ENCODE peak calls at places on chromosomes 12 and 14, in six cellular contexts. Q, G, T, Z, M and P are unnamed samples. For H3K4me1, the result is how much of the 10 kb centered on the place peaks cover.

GRCh38 chr12:49296836-49297694 is 2.1 kb downstream of the PRPH start:
- DNase-seq in Q (peak), G (no peak), T (peak), Z (peak), M (no peak), P (no peak)

GRCh38 chr12:24814379-24815086 is 134.4 kb downstream of the BCAT1 start:
- DNase-seq in Q (no peak), G (no peak), T (no peak), Z (no peak), M (no peak), P (no peak)

GRCh38 chr14:71142375-71143038 is 235.2 kb downstream of the PCNX1 start:
- DNase-seq in Q (peak), G (no peak), T (no peak), Z (no peak), M (no peak), P (no peak)

GRCh38 chr12:57213763-57214397 is 2.7 kb upstream of the NXPH4 start:
- DNase-seq in Q (no peak), G (no peak), T (no peak), Z (no peak), M (no peak), P (no peak)

GRCh38 chr14:86091811-86092210 is 561.9 kb downstream of the FLRT2 start:
- DNase-seq in Q (peak), G (no peak), T (no peak), Z (no peak), M (no peak), P (no peak)

GRCh38 chr12:110371408-110372055 is 32.0 kb downstream of the ANAPC7 start:
- DNase-seq in Q (no peak), G (peak), T (no peak), Z (peak), M (no peak), P (no peak)

GRCh38 chr12:93358058-93358457 is 19.7 kb upstream of the NUDT4 start:
- DNase-seq in Q (no peak), G (no peak), T (no peak), Z (no peak), M (no peak), P (no peak)

GRCh38 chr14:58138065-58138718 is 13.8 kb downstream of the ARMH4 start:
- DNase-seq in Q (no peak), G (no peak), T (no peak), Z (no peak), M (no peak), P (no peak)

GRCh38 chr14:61703342-61704129 is 8.2 kb downstream of the HIF1A start:
- DNase-seq in Q (peak), G (no peak), T (no peak), Z (no peak), M (no peak), P (no peak)

GRCh38 chr14:61704554-61704953 is 9.2 kb downstream of the HIF1A start:
- DNase-seq in Q (peak), G (no peak), T (no peak), Z (no peak), M (no peak), P (no peak)

GRCh38 chr14:61706096-61706690 is 10.9 kb downstream of the HIF1A start:
- DNase-seq in Q (peak), G (no peak), T (no peak), Z (no peak), M (no peak), P (no peak)

GRCh38 chr14:61701946-61702345 is 6.6 kb downstream of the HIF1A start:
- DNase-seq in Q (peak), G (no peak), T (no peak), Z (no peak), M (no peak), P (no peak)

DNA sequence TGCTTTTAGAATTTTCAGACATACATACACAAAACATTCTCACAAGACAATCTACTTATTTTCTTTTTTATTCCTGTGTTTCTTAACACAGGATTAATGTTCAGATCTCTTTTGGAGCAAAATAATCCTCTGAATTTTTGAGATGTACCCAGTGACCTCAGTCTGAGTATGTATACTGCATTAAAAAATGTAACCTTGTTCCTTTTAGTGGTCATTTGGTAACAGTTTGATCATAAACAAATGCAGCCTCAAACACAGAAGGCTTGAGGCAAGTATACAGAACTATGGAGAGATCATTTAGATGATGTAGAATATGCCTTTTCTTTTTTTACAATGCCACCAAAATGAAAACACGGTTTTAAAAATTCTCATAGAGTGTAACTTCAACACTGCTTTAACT is 9.7 kb downstream of the HIF1A start:
- DNase-seq in Q (peak), G (no peak), T (no peak), Z (no peak), M (no peak), P (no peak)
- H3K4me3 ChIP-seq in Q (peak), G (no peak), T (no peak), Z (no peak), M (no peak), P (no peak)

DNA sequence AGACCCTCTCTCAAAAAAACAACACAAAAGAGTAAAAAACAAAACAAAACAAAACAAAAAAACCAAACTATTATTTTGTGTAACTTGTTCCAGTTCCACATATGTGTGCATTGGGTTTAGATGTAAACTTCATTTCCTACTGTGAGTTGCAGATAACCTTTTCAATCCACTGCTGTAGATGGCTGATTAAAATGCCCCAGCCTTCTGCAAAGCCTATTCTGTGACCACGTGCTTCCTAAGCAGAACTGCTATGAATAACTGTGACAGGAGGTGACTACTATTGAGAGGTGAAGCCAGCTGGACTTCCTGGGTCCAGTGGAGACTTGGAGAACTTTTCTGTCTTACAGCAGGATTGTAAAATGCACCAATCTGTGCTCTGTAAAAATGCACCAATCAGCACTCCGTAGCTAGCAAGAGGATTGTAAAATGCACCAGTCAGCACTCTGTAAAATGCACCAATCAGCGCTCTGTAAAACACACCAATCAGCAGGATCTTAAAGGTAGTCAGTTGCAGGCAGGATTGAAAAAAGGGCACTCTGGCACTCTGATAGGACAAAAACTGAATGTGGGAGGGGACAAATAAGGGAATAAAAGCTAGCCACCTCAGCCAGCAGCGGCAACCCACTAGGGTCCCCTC is 10.3 kb upstream of the ELK3 start:
- DNase-seq in Q (no peak), G (no peak), T (no peak), Z (no peak), M (no peak), P (no peak)
- H3K4me1 ChIP-seq in Q (under half), G (under half), T (under half), Z (under half), M (under half), P (under half)

DNA sequence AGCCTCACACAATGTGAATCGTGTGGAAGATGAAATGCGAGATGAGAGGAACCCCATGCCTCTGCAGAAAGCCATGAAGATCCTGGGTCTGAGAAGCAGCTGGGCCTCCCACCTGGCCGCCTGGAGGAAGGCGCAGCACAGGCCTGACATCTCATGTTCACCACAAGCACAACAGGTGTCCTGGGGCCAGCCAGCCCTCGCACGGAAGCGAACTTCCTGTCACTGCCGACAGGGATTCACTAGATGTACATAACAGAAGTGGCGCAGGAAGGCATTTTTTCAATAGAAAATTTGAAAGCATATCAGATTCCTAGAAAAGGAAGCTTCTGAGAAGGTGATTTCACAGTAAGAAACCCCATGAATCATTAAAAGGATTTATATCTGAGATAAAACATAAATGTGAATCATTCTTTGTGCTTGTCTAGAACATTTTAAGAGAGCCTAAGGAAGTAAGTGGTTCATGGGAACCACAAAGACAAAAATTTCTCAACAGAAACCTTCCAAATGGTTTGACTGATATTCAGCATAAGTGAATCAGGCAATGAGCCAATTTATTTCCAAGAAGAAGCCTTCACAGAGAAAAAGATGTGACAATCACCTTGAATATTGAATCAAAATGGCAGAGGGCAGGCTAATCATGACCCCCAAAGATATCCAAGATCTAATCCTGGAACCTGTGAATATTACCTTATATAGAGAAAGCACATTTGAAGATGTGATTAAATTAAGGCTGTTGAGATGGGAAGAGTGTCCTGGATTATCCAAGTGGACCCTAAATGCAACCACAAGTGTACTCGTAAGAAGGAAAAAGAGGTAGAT is 311.9 kb downstream of the DUSP6 start:
- DNase-seq in Q (peak), G (no peak), T (peak), Z (no peak), M (no peak), P (no peak)
- H3K4me3 ChIP-seq in Q (no peak), G (no peak), T (no peak), Z (no peak), M (no peak), P (no peak)

DNA sequence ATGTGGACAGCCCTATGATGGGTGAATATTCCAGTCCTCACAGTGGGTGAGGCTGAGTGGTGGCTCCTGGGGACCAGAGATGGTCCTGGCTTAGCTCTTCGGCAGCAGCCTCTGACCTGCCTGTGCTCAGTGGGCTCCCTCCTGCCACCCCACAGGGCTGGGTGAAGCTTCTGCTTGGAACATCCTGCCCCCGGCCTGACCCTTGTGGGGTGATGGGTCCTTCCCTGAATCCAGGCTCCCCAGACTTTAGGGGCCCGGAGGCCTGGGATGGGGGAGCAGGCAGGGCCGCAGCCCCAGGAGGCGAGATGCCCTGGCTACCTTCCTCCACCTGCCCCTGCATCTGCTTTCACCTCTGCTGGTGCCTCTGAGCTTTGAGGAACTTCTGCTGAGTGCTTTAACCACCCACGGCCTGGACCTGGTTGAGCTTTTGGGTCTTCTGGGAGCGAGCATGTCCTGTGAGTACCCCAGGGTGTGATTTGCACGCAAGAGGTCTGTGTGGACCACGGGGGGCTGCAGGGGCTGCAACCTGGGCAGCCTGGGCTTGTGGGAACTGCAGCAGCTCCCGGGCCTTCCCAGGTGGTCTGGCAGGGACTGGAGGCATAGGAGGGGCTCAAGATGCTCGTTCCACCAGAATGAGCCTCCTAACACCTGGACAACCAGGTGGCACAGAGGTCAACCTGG is 159.5 kb downstream of the KIF26A start:
- DNase-seq in Q (no peak), G (peak), T (no peak), Z (no peak), M (peak), P (peak)
- H3K4me1 ChIP-seq in Q (under half), G (under half), T (under half), Z (under half), M (under half), P (under half)

DNA sequence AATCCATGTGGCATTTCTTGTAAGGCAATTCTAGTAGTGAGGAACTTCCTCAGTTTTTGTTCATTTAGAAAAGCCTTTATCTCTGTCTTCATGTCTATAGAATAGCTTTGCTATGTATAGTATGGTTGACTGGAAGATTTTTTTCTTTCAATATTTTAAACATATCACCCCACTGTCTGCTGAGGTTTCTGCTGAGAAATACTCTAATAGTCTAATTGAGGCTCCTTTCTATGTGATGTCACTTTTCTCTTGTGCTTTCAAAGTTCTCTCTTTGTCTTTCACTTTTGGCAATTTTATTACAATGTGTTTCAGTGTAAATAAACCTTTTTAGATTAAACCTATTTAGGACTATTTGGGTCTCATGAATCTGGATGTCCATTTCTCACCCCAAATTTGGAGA is 192.8 kb downstream of the PDZRN4 start:
- DNase-seq in Q (no peak), G (no peak), T (no peak), Z (no peak), M (no peak), P (no peak)
- H3K4me3 ChIP-seq in Q (no peak), G (no peak), T (no peak), Z (no peak), M (no peak), P (no peak)

DNA sequence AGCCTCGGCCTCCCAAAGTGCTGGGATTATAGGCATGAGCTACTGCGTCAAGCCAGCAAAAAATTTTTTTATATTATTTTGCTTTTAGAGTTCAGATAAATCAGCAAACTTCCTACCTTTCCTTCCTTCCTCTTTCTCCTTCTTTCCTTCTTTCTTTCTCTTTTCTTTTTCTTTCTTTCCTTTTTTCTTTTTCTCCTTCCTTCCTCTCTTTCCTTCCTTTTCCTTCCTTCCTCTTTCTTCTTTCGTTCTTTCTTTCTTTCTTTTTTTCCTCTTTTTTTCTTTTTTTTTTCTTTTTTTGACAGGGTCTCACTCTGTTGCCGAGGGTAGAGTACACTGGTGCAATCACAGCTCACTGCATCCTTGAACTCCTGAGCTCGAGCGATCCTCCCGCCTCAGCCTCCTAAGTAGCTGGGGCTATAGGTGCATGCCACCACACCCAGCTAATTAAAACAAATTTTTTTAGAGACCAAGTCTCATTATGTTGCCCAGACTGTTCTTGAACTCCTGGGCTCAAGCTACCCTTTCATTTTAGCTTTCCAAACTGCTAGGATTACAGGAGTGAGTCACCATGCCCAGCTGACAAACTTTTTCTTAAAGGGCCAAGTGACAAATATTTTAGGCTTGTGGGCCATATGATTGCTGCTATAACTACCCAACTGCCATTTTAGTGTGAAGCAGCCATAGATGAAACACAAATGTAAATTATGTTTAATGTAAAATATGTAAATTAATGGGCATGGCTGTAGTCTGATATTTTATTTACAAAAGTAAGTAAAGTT is 7.1 kb upstream of the WASHC4 start:
- DNase-seq in Q (peak), G (no peak), T (no peak), Z (no peak), M (no peak), P (no peak)
- H3K4me1 ChIP-seq in Q (under half), G (under half), T (under half), Z (under half), M (under half), P (under half)

GRCh38 chr12:62794218-62794583 is 140.7 kb downstream of the PPM1H start:
- DNase-seq in Q (no peak), G (no peak), T (no peak), Z (no peak), M (no peak), P (no peak)

GRCh38 chr12:62789856-62790255 is 145.1 kb downstream of the PPM1H start:
- DNase-seq in Q (no peak), G (no peak), T (no peak), Z (no peak), M (no peak), P (no peak)

GRCh38 chr12:62787606-62788005 is 147.3 kb downstream of the PPM1H start:
- DNase-seq in Q (no peak), G (no peak), T (no peak), Z (no peak), M (no peak), P (no peak)

GRCh38 chr12:62793256-62794217 is 141.4 kb downstream of the PPM1H start:
- DNase-seq in Q (peak), G (peak), T (peak), Z (peak), M (peak), P (peak)

GRCh38 chr12:62792526-62792925 is 142.4 kb downstream of the PPM1H start:
- DNase-seq in Q (no peak), G (no peak), T (no peak), Z (no peak), M (no peak), P (no peak)
- H3K4me3 ChIP-seq in Q (no peak), G (no peak), T (no peak), Z (no peak), M (no peak), P (no peak)

GRCh38 chr12:27277846-27278260 is 33.8 kb downstream of the STK38L start:
- DNase-seq in Q (peak), G (no peak), T (peak), Z (no peak), M (no peak), P (no peak)
- H3K4me1 ChIP-seq in Q (half or more), G (under half), T (half or more), Z (under half), M (under half), P (half or more)

GRCh38 chr12:129641916-129642315 is 261.9 kb downstream of the TMEM132D start:
- DNase-seq in Q (peak), G (no peak), T (no peak), Z (no peak), M (no peak), P (no peak)
- H3K4me3 ChIP-seq in Q (no peak), G (no peak), T (no peak), Z (no peak), M (no peak), P (no peak)

DNA sequence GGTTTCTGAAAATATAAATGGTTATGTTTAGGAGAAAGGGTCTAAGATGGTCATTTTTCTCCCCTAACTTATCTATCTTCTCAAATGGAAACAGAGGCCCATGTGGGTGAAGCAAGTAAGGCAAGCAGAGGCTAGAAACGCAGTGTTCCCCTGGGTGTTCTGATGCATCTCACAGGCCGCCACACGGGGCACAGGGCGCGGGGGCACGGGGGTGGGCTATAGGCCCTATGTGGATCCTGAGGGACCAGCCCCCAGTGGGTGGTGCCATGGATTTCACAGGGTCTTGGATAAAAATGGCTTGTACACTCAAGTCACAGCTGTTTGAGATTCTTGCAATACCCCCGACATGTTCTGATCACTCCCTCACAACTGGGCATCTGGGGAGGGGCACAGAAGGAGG is 17.7 kb downstream of the ACTN1 start:
- DNase-seq in Q (no peak), G (no peak), T (no peak), Z (no peak), M (no peak), P (no peak)
- H3K4me1 ChIP-seq in Q (under half), G (under half), T (half or more), Z (under half), M (under half), P (half or more)